ENCODE peak calls at places on chromosome X, in six cellular contexts. T is mammary epithelial cell; B is EL; M is hepatocyte; O is activated T-cell treated with anti-CD3 and anti-CD28 coated beads, Interleukin-2, amount 50 U/mL, for 4 hours; I is astrocyte of the spinal cord. X is an unnamed sample.
A peak's percentile ranks its signal among the peaks of the same experiment; 100 is the strongest.

GRCh38 chrX:6159468-6159867 is 69.2 kb downstream of the NLGN4X start:
- DNase-seq in O (no peak), T (no peak), B (no peak), I (no peak), M (no peak), X (no peak)

GRCh38 chrX:71144651-71145050 is at the start of gene NLGN3:
- DNase-seq in M (no peak), I (no peak), O (no peak), B (no peak), T (no peak), X (no peak)

GRCh38 chrX:68132749-68133148 is 300.5 kb downstream of the OPHN1 start:
- DNase-seq in M (no peak), I (no peak), T (no peak), O (no peak), B (no peak), X (no peak)

GRCh38 chrX:17453791-17454190 is 78.8 kb downstream of the NHS start:
- DNase-seq in I (no peak), B (no peak), T (no peak), O (no peak), M (no peak), X (no peak)

GRCh38 chrX:41824551-41824950 is 98.8 kb downstream of the CASK start:
- DNase-seq in B (peak; percentile 69), T (peak; percentile 4), M (peak; percentile 12), O (no peak), I (peak; percentile 55), X (peak; percentile 52)

GRCh38 chrX:13716905-13717304 is 17.5 kb downstream of the TRAPPC2 start:
- DNase-seq in O (no peak), T (no peak), I (no peak), B (no peak), M (no peak), X (no peak)

GRCh38 chrX:118520858-118521206 is 25.2 kb downstream of the DOCK11 start:
- DNase-seq in T (no peak), I (no peak), B (no peak), M (no peak), O (no peak), X (no peak)

GRCh38 chrX:149715468-149715867 is 3.6 kb downstream of the MAGEA11 start:
- DNase-seq in O (no peak), B (no peak), I (no peak), M (no peak), T (no peak), X (no peak)

GRCh38 chrX:40150503-40150902 is 52.7 kb upstream of the BCOR start:
- DNase-seq in M (no peak), T (no peak), B (no peak), I (no peak), O (no peak), X (no peak)

GRCh38 chrX:146056511-146057081 is 239.0 kb downstream of the SLITRK2 start:
- DNase-seq in O (no peak), B (no peak), M (no peak), I (no peak), T (no peak), X (no peak)

GRCh38 chrX:31832263-31832662 is 760.4 kb upstream of the FTHL17 start:
- DNase-seq in T (peak; percentile 8), I (no peak), M (no peak), B (no peak), O (no peak), X (peak; percentile 22)

GRCh38 chrX:65644621-65645287 is 22.7 kb upstream of the MSN start:
- DNase-seq in I (peak; percentile 86), B (peak; percentile 81), T (peak; percentile 81), O (peak; percentile 15), M (peak; percentile 47), X (peak; percentile 47)

GRCh38 chrX:30150196-30150895 is 65.0 kb upstream of the MAGEB2 start:
- DNase-seq in M (no peak), I (no peak), B (peak; percentile 13), O (no peak), T (peak; percentile 41), X (no peak)

GRCh38 chrX:69238153-69238959 is 73.1 kb upstream of the PJA1 start:
- DNase-seq in I (no peak), T (no peak), B (no peak), O (no peak), M (no peak), X (no peak)

GRCh38 chrX:146208821-146209220 is 391.2 kb downstream of the SLITRK2 start:
- DNase-seq in M (no peak), B (no peak), T (no peak), I (no peak), O (no peak), X (no peak)

GRCh38 chrX:41541381-41541780 is 94.2 kb downstream of the NYX start:
- DNase-seq in T (no peak), B (peak; percentile 8), O (no peak), M (no peak), I (no peak), X (no peak)

GRCh38 chrX:46433892-46434291 is 111.3 kb downstream of the ZNF674 start:
- DNase-seq in M (no peak), T (no peak), O (no peak), B (peak; percentile 24), I (no peak), X (no peak)

GRCh38 chrX:30653415-30654131 is at the start of gene GK:
- DNase-seq in I (no peak), M (peak; percentile 25), T (peak; percentile 12), O (peak; percentile 7), B (peak; percentile 6), X (no peak)

GRCh38 chrX:10582945-10583344 is 37.4 kb downstream of the MID1 start:
- DNase-seq in O (no peak), T (no peak), M (no peak), I (peak; percentile 71), B (peak; percentile 43), X (no peak)

GRCh38 chrX:24014388-24015018 is 12.5 kb downstream of the KLHL15 start:
- DNase-seq in O (peak; percentile 39), B (no peak), I (no peak), T (no peak), M (peak; percentile 13), X (no peak)

GRCh38 chrX:2692221-2693122 is 1.4 kb downstream of the CD99 start:
- DNase-seq in B (peak; percentile 70), I (peak; percentile 62), M (peak; percentile 40), T (no peak), O (no peak), X (no peak)

GRCh38 chrX:96564595-96564994 is 120.0 kb upstream of the DIAPH2 start:
- DNase-seq in T (no peak), B (no peak), O (no peak), I (no peak), M (no peak), X (no peak)

GRCh38 chrX:112235547-112235946 is 153.0 kb upstream of the TRPC5 start:
- DNase-seq in I (no peak), B (no peak), O (no peak), M (no peak), T (no peak), X (no peak)

GRCh38 chrX:13051529-13052172 is 7.2 kb upstream of the FAM9C start:
- DNase-seq in I (no peak), O (no peak), M (no peak), B (no peak), T (no peak), X (no peak)

GRCh38 chrX:25048176-25048575 is 32.4 kb upstream of the ARX start:
- DNase-seq in T (no peak), O (no peak), I (no peak), B (no peak), M (no peak), X (no peak)

GRCh38 chrX:20829665-20830481 is 544.3 kb upstream of the CNKSR2 start:
- DNase-seq in T (peak; percentile 54), M (no peak), I (peak; percentile 14), B (peak; percentile 0), O (no peak), X (no peak)

GRCh38 chrX:9456250-9457074 is 8.4 kb upstream of the TBL1X start:
- DNase-seq in T (no peak), I (no peak), B (no peak), O (no peak), M (no peak), X (no peak)

GRCh38 chrX:50691820-50692219 is 122.2 kb downstream of the SHROOM4 start:
- DNase-seq in M (peak; percentile 63), B (peak; percentile 20), I (peak; percentile 37), T (peak; percentile 27), O (no peak), X (peak; percentile 34)

GRCh38 chrX:129925305-129926092 is 19.5 kb downstream of the UTP14A start:
- DNase-seq in T (peak; percentile 50), M (peak; percentile 82), I (peak; percentile 72), B (peak; percentile 70), O (peak; percentile 62), X (peak; percentile 12)

GRCh38 chrX:139559383-139560042 is 29.0 kb downstream of the F9 start:
- DNase-seq in T (peak; percentile 48), I (peak; percentile 65), B (peak; percentile 21), M (peak; percentile 71), O (no peak), X (peak; percentile 25)